ENCODE peak calls at places on chromosomes 7 and 10, in nine cellular contexts. H, P, A, T, O, S, L, W and G are unnamed samples. For H3K36me3, the result is how much of the 10 kb centered on the place peaks cover.

GRCh38 chr10:131723601-131724530 is 176.9 kb upstream of the PPP2R2D start:
- DNase-seq in P (no peak), H (no peak), A (no peak), W (no peak), O (no peak), S (no peak), T (no peak), L (no peak), G (no peak)

GRCh38 chr7:20217193-20217948 is at the start of gene MACC1:
- DNase-seq in A (peak), T (peak), P (peak), O (peak), L (no peak), W (no peak), H (no peak), S (no peak), G (no peak)

GRCh38 chr10:773562-774161 is 84.2 kb upstream of the DIP2C start:
- DNase-seq in L (no peak), P (peak), H (no peak), W (no peak), O (no peak), A (no peak), T (no peak), S (no peak), G (no peak)

GRCh38 chr10:17510242-17510908 is 56.0 kb upstream of the ST8SIA6 start:
- DNase-seq in O (no peak), H (no peak), A (peak), L (no peak), T (no peak), P (no peak), W (no peak), S (no peak), G (no peak)

GRCh38 chr10:26780106-26780792 is 80.5 kb downstream of the ABI1 start:
- DNase-seq in P (no peak), H (no peak), T (no peak), O (no peak), A (no peak), W (no peak), L (no peak), S (no peak), G (no peak)

GRCh38 chr10:48507933-48508830 is 96.7 kb downstream of the ARHGAP22 start:
- DNase-seq in W (peak), T (no peak), L (no peak), A (no peak), H (no peak), S (peak), O (no peak), P (no peak), G (peak)

GRCh38 chr7:28036748-28037147 is 143.8 kb downstream of the JAZF1 start:
- DNase-seq in S (peak), L (no peak), W (no peak), O (no peak), A (no peak), T (no peak), P (no peak), H (no peak), G (peak)

GRCh38 chr7:109844362-109844761 is 1246.6 kb upstream of the LRRN3 start:
- DNase-seq in W (no peak), S (peak), L (peak), A (no peak), P (no peak), O (no peak), H (peak), T (no peak), G (peak)

GRCh38 chr7:128859232-128860157 is 3.2 kb upstream of the ATP6V1F start:
- DNase-seq in T (no peak), L (no peak), W (peak), S (peak), A (no peak), P (no peak), O (no peak), H (no peak), G (no peak)

GRCh38 chr7:66163186-66163610 is 41.9 kb upstream of the TPST1 start:
- DNase-seq in A (no peak), W (no peak), L (no peak), O (no peak), H (no peak), P (no peak), S (no peak), T (no peak), G (no peak)

GRCh38 chr7:142808802-142809583 is 38.2 kb downstream of the PRSS2 start:
- DNase-seq in L (peak), T (no peak), O (peak), H (no peak), S (peak), A (peak), W (no peak), P (peak), G (no peak)

GRCh38 chr7:136859798-136860197 is 8.7 kb upstream of the CHRM2 start:
- DNase-seq in H (no peak), L (no peak), S (no peak), A (no peak), W (no peak), O (no peak), P (no peak), T (no peak), G (no peak)

GRCh38 chr7:128755816-128756476 is 16.8 kb downstream of the CALU start:
- DNase-seq in T (no peak), S (peak), H (no peak), P (no peak), L (no peak), O (no peak), W (no peak), A (no peak), G (peak)

GRCh38 chr10:79382491-79382941 is 35.2 kb downstream of the PPIF start:
- DNase-seq in L (no peak), P (peak), S (no peak), T (peak), A (no peak), W (no peak), H (peak), O (peak), G (no peak)

GRCh38 chr7:35726654-35727053 is 31.7 kb upstream of the HERPUD2 start:
- DNase-seq in T (no peak), W (no peak), S (no peak), H (no peak), P (no peak), O (no peak), A (peak), L (no peak), G (no peak)

GRCh38 chr7:23925088-23925487 is 215.1 kb downstream of the STK31 start:
- DNase-seq in A (no peak), S (no peak), L (no peak), T (no peak), W (no peak), P (no peak), O (no peak), H (no peak), G (no peak)

GRCh38 chr7:64494912-64495461 is 67.9 kb downstream of the ZNF680 start:
- DNase-seq in W (no peak), L (no peak), A (peak), S (peak), O (no peak), T (no peak), H (no peak), P (no peak), G (no peak)

GRCh38 chr7:75881436-75882095 is 2.7 kb downstream of the RHBDD2 start:
- DNase-seq in S (no peak), O (no peak), H (no peak), L (no peak), A (no peak), P (peak), T (no peak), W (no peak), G (no peak)

GRCh38 chr7:75887669-75888369 is 9.0 kb downstream of the RHBDD2 start:
- DNase-seq in W (no peak), L (no peak), S (no peak), A (no peak), O (no peak), P (no peak), H (no peak), T (no peak), G (no peak)

GRCh38 chr7:75884401-75884800 is 5.6 kb downstream of the RHBDD2 start:
- DNase-seq in P (no peak), O (peak), S (no peak), W (no peak), T (no peak), H (peak), L (no peak), A (no peak), G (no peak)

GRCh38 chr7:75888464-75889222 is 9.8 kb downstream of the RHBDD2 start:
- DNase-seq in W (peak), O (no peak), S (no peak), A (no peak), L (no peak), P (peak), H (no peak), T (no peak), G (peak)

DNA sequence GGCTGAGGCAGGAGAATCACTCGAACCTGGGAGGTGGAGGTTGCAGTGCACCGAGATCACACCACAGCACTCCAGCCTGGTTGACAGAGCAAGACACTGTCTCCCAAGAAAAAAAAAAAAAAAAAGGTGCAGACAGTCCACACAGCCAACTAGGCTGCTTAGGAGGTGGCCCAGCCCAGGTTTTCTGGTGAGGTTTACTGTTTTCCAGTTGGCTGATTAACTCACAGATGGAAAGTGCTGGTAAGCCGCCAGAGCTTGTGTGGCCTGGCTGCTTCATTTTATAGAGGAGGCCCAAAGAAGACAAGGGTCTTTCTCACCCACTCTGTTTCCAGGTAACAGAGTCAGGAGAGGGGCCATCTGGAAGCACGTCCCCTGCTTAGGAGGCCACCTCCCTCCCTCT is 6.2 kb downstream of the RHBDD2 start:
- DNase-seq in L (no peak), T (no peak), O (no peak), W (no peak), H (peak), P (no peak), A (no peak), S (no peak), G (no peak)
- H3K36me3 ChIP-seq in L (half or more), T (under half), O (under half), W (half or more), H (half or more), P (half or more), A (under half), S (under half), G (under half)

DNA sequence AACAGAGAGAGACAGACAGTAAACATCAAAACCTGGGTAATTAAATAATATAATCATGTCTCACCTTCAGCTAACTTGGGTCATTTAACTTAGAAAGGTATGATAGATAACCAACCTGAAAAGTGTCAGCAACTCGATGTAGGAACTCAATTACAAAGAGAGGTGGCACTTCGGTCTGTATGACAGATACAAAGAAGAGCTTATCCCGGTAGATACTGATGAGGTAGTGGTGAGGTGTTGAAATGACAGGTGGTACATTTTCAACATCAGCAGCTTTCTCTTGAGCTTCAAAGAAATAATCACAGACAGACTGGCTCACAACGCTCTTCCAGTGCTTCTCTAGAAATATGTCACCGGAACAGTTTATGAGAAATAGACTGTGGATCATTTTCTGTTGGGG is 12.6 kb downstream of the AP3M1 start:
- DNase-seq in A (no peak), O (no peak), T (no peak), L (no peak), W (no peak), S (no peak), P (no peak), H (no peak), G (no peak)
- H3K36me3 ChIP-seq in A (under half), O (under half), T (under half), L (half or more), W (half or more), S (half or more), P (half or more), H (under half), G (under half)

GRCh38 chr10:47404937-47405336 is 20.8 kb upstream of the ZNF488 start:
- DNase-seq in T (no peak), L (no peak), P (no peak), O (no peak), H (no peak), S (no peak), A (no peak), W (no peak), G (no peak)
- H3K36me3 ChIP-seq in T (under half), L (under half), P (under half), O (under half), H (under half), S (under half), A (under half), W (under half), G (under half)

DNA sequence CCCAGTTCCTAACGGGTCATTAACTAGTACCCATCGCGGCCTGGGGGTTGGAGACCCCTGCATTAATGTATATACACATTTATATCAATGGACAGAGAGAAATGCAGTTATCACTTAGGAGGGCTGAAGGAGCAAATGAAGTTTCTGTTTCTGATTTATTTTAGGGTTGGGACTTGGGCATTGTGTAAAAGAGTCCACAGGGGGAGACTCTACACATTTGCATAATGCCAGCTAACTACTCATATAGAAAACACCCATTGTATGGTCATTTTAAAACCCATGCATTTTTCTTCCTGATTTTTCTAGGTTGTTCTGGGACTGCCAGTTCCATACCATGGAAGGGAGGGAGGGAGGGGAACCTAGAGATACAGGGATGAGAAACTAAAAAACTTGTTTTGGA is 23.5 kb downstream of the BCCIP start:
- DNase-seq in O (no peak), T (no peak), S (no peak), A (no peak), P (no peak), L (no peak), H (no peak), W (no peak), G (no peak)
- H3K36me3 ChIP-seq in O (under half), T (under half), S (under half), A (under half), P (half or more), L (under half), H (under half), W (half or more), G (under half)